ENCODE peak calls at places on chromosomes 4 and X, in six cellular contexts. Y is colonic mucosa, D is tibial nerve, E is tibial artery, R is BJ, S is testis. X is an unnamed sample.

GRCh38 chr4:88275516-88275915 is 8.8 kb downstream of the PPM1K start:
- DNase-seq in R (no peak), D (no peak), Y (no peak), S (no peak), E (no peak), X (no peak)

GRCh38 chrX:153861147-153861546 is 24.8 kb downstream of the L1CAM start:
- DNase-seq in R (no peak), S (no peak), E (no peak), Y (peak), D (no peak), X (no peak)

GRCh38 chr4:15587649-15588048 is 67.5 kb downstream of the FBXL5 start:
- DNase-seq in E (peak), D (peak), R (no peak), Y (no peak), S (no peak), X (no peak)

GRCh38 chrX:51336584-51336983 is 4.0 kb downstream of the NUDT10 start:
- DNase-seq in Y (no peak), S (peak), E (no peak), D (peak), R (no peak), X (peak)

GRCh38 chr4:154076921-154077320 is 288.0 kb upstream of the SFRP2 start:
- DNase-seq in D (no peak), R (no peak), S (no peak), Y (no peak), E (no peak), X (no peak)

GRCh38 chrX:15838017-15838416 is 16.6 kb downstream of the AP1S2 start:
- DNase-seq in Y (no peak), R (no peak), E (no peak), D (no peak), S (no peak), X (no peak)

GRCh38 chr4:62194342-62194741 is 994.2 kb downstream of the ADGRL3 start:
- DNase-seq in D (no peak), E (no peak), S (no peak), R (no peak), Y (no peak), X (no peak)

GRCh38 chr4:109547394-109547793 is 12.7 kb upstream of the MCUB start:
- DNase-seq in Y (no peak), R (no peak), E (no peak), D (no peak), S (no peak), X (no peak)

GRCh38 chr4:139535852-139536234 is 20.2 kb downstream of the SETD7 start:
- DNase-seq in R (no peak), Y (no peak), S (no peak), D (no peak), E (no peak), X (no peak)

GRCh38 chr4:145804134-145804533 is 124.2 kb downstream of the C4orf51 start:
- DNase-seq in D (peak), Y (no peak), R (peak), S (no peak), E (peak), X (no peak)

GRCh38 chr4:107863850-107864371 is 39.2 kb downstream of the SGMS2 start:
- DNase-seq in E (no peak), S (no peak), D (no peak), R (no peak), Y (peak), X (no peak)

GRCh38 chrX:37662181-37662580 is 23.4 kb upstream of the XK start:
- DNase-seq in S (no peak), Y (no peak), R (no peak), E (no peak), D (no peak), X (no peak)

GRCh38 chr4:173091362-173091761 is 77.2 kb upstream of the GALNT7 start:
- DNase-seq in Y (no peak), D (no peak), R (no peak), E (no peak), S (peak), X (no peak)

GRCh38 chrX:71992711-71993110 is 82.1 kb downstream of the NHSL2 start:
- DNase-seq in R (no peak), E (no peak), D (no peak), S (no peak), Y (no peak), X (peak)

GRCh38 chr4:107442538-107443083 is 277.4 kb downstream of the PAPSS1 start:
- DNase-seq in S (no peak), D (no peak), E (no peak), Y (no peak), R (no peak), X (no peak)

GRCh38 chrX:3312109-3312508 is 34.3 kb downstream of the MXRA5 start:
- DNase-seq in D (no peak), Y (no peak), E (no peak), R (no peak), S (no peak), X (no peak)

GRCh38 chrX:37599735-37600134 is 28.3 kb downstream of the LANCL3 start:
- DNase-seq in R (no peak), Y (no peak), E (no peak), D (no peak), S (no peak), X (no peak)

GRCh38 chrX:118862086-118862485 is 38.5 kb downstream of the ZCCHC12 start:
- DNase-seq in D (no peak), S (no peak), R (no peak), E (no peak), Y (no peak), X (no peak)

GRCh38 chr4:14375816-14376215 is 626.5 kb upstream of the CPEB2 start:
- DNase-seq in R (no peak), S (no peak), D (no peak), Y (no peak), E (no peak), X (no peak)

GRCh38 chr4:181150173-181150572 is 1093.0 kb upstream of the TENM3 start:
- DNase-seq in S (no peak), R (no peak), D (no peak), E (no peak), Y (no peak), X (no peak)

GRCh38 chrX:12210921-12211320 is 72.6 kb downstream of the FRMPD4 start:
- DNase-seq in E (no peak), D (no peak), R (no peak), S (no peak), Y (no peak), X (no peak)

GRCh38 chr4:38322709-38323108 is 341.3 kb upstream of the KLF3 start:
- DNase-seq in R (peak), Y (no peak), D (no peak), E (no peak), S (no peak), X (no peak)

GRCh38 chr4:52914051-52914605 is 52.0 kb downstream of the RASL11B start:
- DNase-seq in D (no peak), S (peak), R (no peak), Y (no peak), E (no peak), X (no peak)

GRCh38 chrX:24149346-24150050 is at the start of gene ZFX:
- DNase-seq in S (peak), R (no peak), D (no peak), Y (peak), E (peak), X (peak)

GRCh38 chr4:69546121-69546520 is 50.4 kb upstream of the UGT2B4 start:
- DNase-seq in R (no peak), S (no peak), D (no peak), E (no peak), Y (no peak), X (no peak)

GRCh38 chr4:25767877-25768475 is 94.8 kb downstream of the SEL1L3 start:
- DNase-seq in D (peak), R (no peak), E (peak), Y (peak), S (peak), X (no peak)

GRCh38 chrX:10166731-10167149 is 10.0 kb downstream of the CLCN4 start:
- DNase-seq in R (no peak), S (no peak), Y (no peak), E (no peak), D (no peak), X (no peak)

GRCh38 chr4:153008578-153009199 is 72.6 kb downstream of the FHDC1 start:
- DNase-seq in E (no peak), D (no peak), Y (no peak), R (no peak), S (no peak), X (no peak)

GRCh38 chr4:83582289-83582756 is 46.4 kb downstream of the GPAT3 start:
- DNase-seq in D (peak), E (no peak), R (no peak), S (peak), Y (peak), X (no peak)

GRCh38 chrX:108437789-108438623 is at the start of gene COL4A6:
- DNase-seq in S (peak), D (no peak), E (no peak), Y (no peak), R (no peak), X (no peak)

GRCh38 chrX:21798677-21799219 is 40.7 kb upstream of the MBTPS2 start:
- DNase-seq in S (no peak), E (no peak), Y (no peak), D (no peak), R (no peak), X (no peak)

GRCh38 chrX:118723376-118723775 is 4.0 kb upstream of the IL13RA1 start:
- DNase-seq in E (no peak), Y (no peak), R (no peak), D (no peak), S (no peak), X (no peak)

GRCh38 chr4:146113171-146113570 is 62.3 kb upstream of the LSM6 start:
- DNase-seq in R (no peak), S (no peak), Y (no peak), D (no peak), E (no peak), X (no peak)

GRCh38 chrX:69293776-69294601 is 128.7 kb upstream of the PJA1 start:
- DNase-seq in Y (no peak), E (no peak), S (no peak), D (no peak), R (no peak), X (no peak)

GRCh38 chr4:89836897-89837384 is at the start of gene SNCA:
- DNase-seq in Y (peak), R (no peak), S (peak), E (peak), D (peak), X (no peak)

GRCh38 chrX:128717635-128718578 is 665.7 kb upstream of the ACTRT1 start:
- DNase-seq in D (no peak), E (no peak), Y (no peak), R (no peak), S (no peak), X (no peak)

GRCh38 chrX:135327299-135327698 is 18.0 kb downstream of the ETDC start:
- DNase-seq in E (no peak), S (no peak), D (no peak), R (no peak), Y (no peak), X (no peak)

GRCh38 chr4:108586778-108587177 is 33.6 kb upstream of the RPL34 start:
- DNase-seq in S (no peak), E (no peak), R (no peak), Y (no peak), D (no peak), X (no peak)

GRCh38 chr4:186330368-186330767 is 64.4 kb downstream of the F11 start:
- DNase-seq in S (no peak), D (no peak), R (no peak), Y (no peak), E (no peak), X (no peak)

GRCh38 chr4:40455340-40455902 is 120.3 kb downstream of the CHRNA9 start:
- DNase-seq in E (no peak), Y (no peak), S (no peak), D (no peak), R (no peak), X (no peak)

GRCh38 chr4:157170321-157170720 is 50.2 kb upstream of the GRIA2 start:
- DNase-seq in Y (no peak), S (no peak), E (no peak), R (no peak), D (no peak), X (no peak)

DNA sequence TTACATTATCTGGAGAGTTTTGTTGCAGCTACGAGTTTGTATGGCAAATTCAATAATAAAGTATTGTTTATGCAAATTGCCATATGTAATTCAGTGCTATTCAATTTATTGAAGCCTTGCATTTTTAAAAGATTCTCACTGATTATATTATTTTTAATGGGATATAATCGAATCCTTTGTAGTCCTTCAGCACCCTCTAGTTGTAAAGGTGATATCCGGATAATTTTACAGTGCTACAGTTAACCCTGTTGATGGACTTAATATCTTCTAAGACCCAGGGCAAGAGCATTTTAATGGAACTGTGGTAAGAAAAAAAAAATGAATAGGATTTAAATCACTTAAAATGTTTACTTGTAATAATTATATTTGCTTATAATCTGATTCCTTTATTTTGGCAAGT is 48.5 kb upstream of the GRIA2 start:
- DNase-seq in Y (no peak), S (no peak), R (no peak), E (no peak), D (no peak), X (no peak)
- TF ChIP-seq CTCF in Y (no peak), S (no peak), R (no peak), E (peak), D (no peak), X (no peak)

GRCh38 chr4:159674241-159674640 is 571.4 kb downstream of the RAPGEF2 start:
- DNase-seq in D (no peak), Y (no peak), R (no peak), S (no peak), E (no peak), X (no peak)
- TF ChIP-seq CTCF in D (no peak), Y (no peak), R (no peak), S (no peak), E (no peak), X (no peak)

GRCh38 chr4:29082684-29083083 is 1637.5 kb upstream of the PCDH7 start:
- DNase-seq in Y (no peak), D (no peak), R (no peak), E (no peak), S (no peak), X (no peak)

GRCh38 chr4:29075366-29075765 is 1644.8 kb upstream of the PCDH7 start:
- DNase-seq in R (no peak), S (no peak), Y (no peak), E (no peak), D (no peak), X (no peak)

GRCh38 chr4:29073571-29073970 is 1646.6 kb upstream of the PCDH7 start:
- DNase-seq in R (no peak), D (no peak), Y (no peak), E (no peak), S (no peak), X (no peak)

GRCh38 chr4:29081230-29081955 is 1638.8 kb upstream of the PCDH7 start:
- DNase-seq in E (no peak), D (no peak), Y (no peak), R (no peak), S (no peak), X (no peak)

GRCh38 chr4:29079260-29079659 is 1640.9 kb upstream of the PCDH7 start:
- DNase-seq in R (no peak), E (no peak), S (no peak), D (no peak), Y (no peak), X (no peak)
- TF ChIP-seq CTCF in R (no peak), E (no peak), S (no peak), D (no peak), Y (no peak), X (no peak)

DNA sequence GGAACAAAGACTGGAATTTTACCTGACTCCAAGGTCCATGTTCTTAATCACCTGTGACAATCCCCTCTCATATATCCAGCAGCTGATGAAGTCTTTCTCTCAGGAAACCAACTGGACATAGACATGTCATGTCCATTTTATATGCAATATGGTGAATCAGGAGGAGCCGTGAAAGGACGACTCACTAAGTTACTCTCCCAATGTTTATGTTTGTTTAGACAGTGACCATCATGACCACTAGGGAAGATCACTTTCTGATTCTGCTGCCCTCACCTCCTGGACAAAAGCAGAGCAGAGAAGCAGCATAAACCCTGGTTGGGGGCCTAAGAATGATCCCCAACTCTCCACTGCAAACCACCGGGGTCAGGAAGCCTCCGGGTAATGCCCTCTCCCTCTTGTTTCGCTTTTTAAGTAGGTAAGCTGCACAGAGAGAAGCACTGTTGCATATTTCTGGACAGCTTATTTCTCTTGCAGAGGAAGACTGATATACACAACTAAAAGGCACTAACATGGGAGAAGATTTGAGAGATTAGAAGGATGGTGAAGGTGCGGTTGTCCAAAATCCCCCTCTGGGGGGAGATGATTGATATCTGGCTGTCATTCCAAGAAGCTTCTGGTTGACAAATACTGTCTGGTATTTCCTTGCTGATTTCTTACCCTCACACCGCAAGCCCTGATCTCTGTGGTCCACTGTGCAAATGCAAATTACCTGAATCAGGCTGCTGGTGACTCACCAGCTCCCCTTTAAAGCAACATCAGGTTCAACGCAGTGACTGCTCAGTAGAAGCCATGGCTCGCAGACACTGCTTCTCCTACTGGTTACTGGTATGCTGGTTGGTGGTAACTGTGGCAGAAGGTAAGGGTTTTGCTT is at the start of gene ODAPH:
- DNase-seq in Y (no peak), E (no peak), S (no peak), D (no peak), R (no peak), X (no peak)
- TF ChIP-seq CTCF in Y (no peak), E (no peak), S (no peak), D (no peak), R (peak), X (no peak)

DNA sequence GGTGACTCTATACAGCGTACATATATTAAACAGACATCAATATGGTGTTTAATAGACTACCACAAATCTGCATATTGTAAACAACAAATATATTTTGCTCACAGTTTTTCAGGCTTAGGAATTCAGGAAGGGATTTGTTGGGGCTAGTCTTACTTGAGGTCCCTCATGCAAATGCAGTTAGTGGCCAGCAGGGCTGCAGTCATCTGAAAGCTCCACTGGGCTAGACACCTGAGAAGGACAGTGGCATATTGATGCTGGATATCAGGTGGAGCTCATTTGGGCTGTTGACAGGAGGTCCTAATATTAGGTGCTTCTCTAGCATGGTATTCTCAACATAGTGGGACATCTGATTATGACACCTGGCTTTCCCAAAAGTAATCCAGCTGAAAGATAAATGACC is 493.8 kb upstream of the PABPC4L start:
- DNase-seq in D (no peak), R (no peak), E (no peak), S (no peak), Y (no peak), X (no peak)
- TF ChIP-seq CTCF in D (no peak), R (no peak), E (no peak), S (no peak), Y (no peak), X (no peak)

GRCh38 chr4:115229873-115230272 is 116.5 kb upstream of the NDST4 start:
- DNase-seq in E (no peak), S (no peak), Y (no peak), R (no peak), D (no peak), X (no peak)

GRCh38 chr4:115233600-115233999 is 120.2 kb upstream of the NDST4 start:
- DNase-seq in S (no peak), Y (no peak), E (no peak), D (no peak), R (no peak), X (no peak)

GRCh38 chr4:115228851-115229250 is 115.4 kb upstream of the NDST4 start:
- DNase-seq in Y (no peak), D (no peak), S (no peak), E (no peak), R (no peak), X (no peak)

DNA sequence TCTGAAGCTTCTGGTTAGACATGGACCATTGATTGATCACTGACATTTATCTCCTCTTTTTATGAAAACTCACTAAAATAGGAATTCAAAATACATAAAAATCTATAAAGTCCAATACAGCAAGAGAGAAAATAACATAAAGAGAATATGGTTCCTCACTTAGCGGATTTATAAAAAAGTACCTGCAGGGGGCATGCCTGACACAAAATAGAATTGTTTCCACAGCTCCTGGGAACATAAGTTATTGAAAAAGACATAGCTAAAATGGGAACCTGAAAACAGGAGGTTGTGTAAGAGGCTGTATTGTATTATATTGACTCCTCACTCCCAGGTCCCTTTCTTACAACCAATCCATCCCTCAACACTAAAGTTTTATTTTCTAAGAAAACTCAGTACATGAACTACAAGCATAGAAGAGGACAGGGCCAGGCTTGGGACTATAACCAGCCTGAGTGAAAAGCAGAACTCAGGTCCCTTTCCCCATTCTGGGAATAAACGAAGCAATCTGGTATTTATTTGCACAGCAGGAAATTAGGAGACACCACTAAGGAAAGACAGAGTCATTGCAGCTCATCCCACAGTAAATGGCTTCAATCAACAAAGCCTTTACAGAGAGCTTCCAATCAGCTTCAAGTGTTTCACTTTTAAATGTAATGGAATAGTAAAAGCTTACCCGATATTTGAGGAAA is 121.1 kb upstream of the NDST4 start:
- DNase-seq in D (peak), R (no peak), E (no peak), Y (no peak), S (no peak), X (no peak)
- TF ChIP-seq CTCF in D (peak), R (no peak), E (peak), Y (no peak), S (peak), X (no peak)